ENCODE peak calls at places on chromosomes 5 and 9, in seven cellular contexts. V is GM19239, A is HL-60, Q is OCI-LY7, Y is ovary, R is myocyte, N is astrocyte of the hippocampus. C is an unnamed sample.

GRCh38 chr9:84991506-84991855 is 322.0 kb downstream of the NTRK2 start:
- DNase-seq in V (no peak), A (no peak), Q (no peak), Y (no peak), R (no peak), N (peak), C (no peak)

GRCh38 chr5:31751620-31752019 is 112.7 kb downstream of the PDZD2 start:
- DNase-seq in V (no peak), A (no peak), Q (no peak), Y (no peak), R (no peak), N (no peak), C (no peak)

GRCh38 chr5:132024117-132024435 is 12.6 kb upstream of the ACSL6 start:
- DNase-seq in V (no peak), A (no peak), Q (no peak), Y (no peak), R (no peak), N (no peak), C (no peak)

GRCh38 chr5:33507426-33507825 is 66.7 kb downstream of the TARS1 start:
- DNase-seq in V (no peak), A (no peak), Q (no peak), Y (no peak), R (no peak), N (no peak), C (no peak)

GRCh38 chr9:126916909-126917308 is 2.3 kb downstream of the RALGPS1 start:
- DNase-seq in V (no peak), A (no peak), Q (peak), Y (no peak), R (no peak), N (no peak), C (no peak)

GRCh38 chr5:149210968-149211495 is 60.6 kb upstream of the AFAP1L1 start:
- DNase-seq in V (no peak), A (no peak), Q (no peak), Y (no peak), R (no peak), N (no peak), C (no peak)

GRCh38 chr5:3531320-3531986 is 64.2 kb upstream of the IRX1 start:
- DNase-seq in V (no peak), A (no peak), Q (no peak), Y (no peak), R (no peak), N (no peak), C (no peak)

GRCh38 chr9:13485068-13485596 is 205.6 kb upstream of the MPDZ start:
- DNase-seq in V (no peak), A (no peak), Q (no peak), Y (peak), R (peak), N (peak), C (no peak)

GRCh38 chr5:149405550-149406202 is 26.6 kb upstream of the IL17B start:
- DNase-seq in V (no peak), A (no peak), Q (no peak), Y (no peak), R (no peak), N (no peak), C (no peak)

GRCh38 chr5:149450199-149450598 is 71.1 kb upstream of the IL17B start:
- DNase-seq in V (no peak), A (no peak), Q (no peak), Y (peak), R (peak), N (peak), C (no peak)

GRCh38 chr5:162503796-162504195 is 436.2 kb downstream of the GABRG2 start:
- DNase-seq in V (no peak), A (no peak), Q (no peak), Y (no peak), R (no peak), N (no peak), C (no peak)

GRCh38 chr9:14400658-14400995 is 86.7 kb upstream of the NFIB start:
- DNase-seq in V (no peak), A (no peak), Q (peak), Y (peak), R (peak), N (peak), C (no peak)

GRCh38 chr9:130024597-130024994 is 18.4 kb downstream of the FNBP1 start:
- DNase-seq in V (no peak), A (no peak), Q (no peak), Y (no peak), R (no peak), N (peak), C (no peak)

GRCh38 chr9:37953775-37954437 is 50.0 kb upstream of the SLC25A51 start:
- DNase-seq in V (peak), A (no peak), Q (no peak), Y (peak), R (peak), N (peak), C (no peak)

GRCh38 chr5:68336200-68336599 is 120.6 kb downstream of the PIK3R1 start:
- DNase-seq in V (no peak), A (no peak), Q (no peak), Y (no peak), R (no peak), N (no peak), C (no peak)

GRCh38 chr9:68980341-68980914 is 33.5 kb downstream of the PRKACG start:
- DNase-seq in V (no peak), A (no peak), Q (no peak), Y (no peak), R (no peak), N (no peak), C (no peak)

GRCh38 chr5:96284727-96285389 is 148.2 kb downstream of the PCSK1 start:
- DNase-seq in V (no peak), A (no peak), Q (no peak), Y (no peak), R (no peak), N (no peak), C (no peak)

GRCh38 chr5:135739383-135739961 is 95.0 kb upstream of the SLC25A48 start:
- DNase-seq in V (no peak), A (no peak), Q (no peak), Y (no peak), R (no peak), N (peak), C (no peak)

GRCh38 chr9:114006155-114006550 is 71.9 kb downstream of the AMBP start:
- DNase-seq in V (no peak), A (no peak), Q (no peak), Y (peak), R (no peak), N (no peak), C (no peak)

GRCh38 chr5:129063483-129064136 is 30.9 kb upstream of the ISOC1 start:
- DNase-seq in V (no peak), A (no peak), Q (no peak), Y (no peak), R (peak), N (peak), C (no peak)

GRCh38 chr9:126407125-126407870 is 80.7 kb downstream of the MVB12B start:
- DNase-seq in V (no peak), A (no peak), Q (no peak), Y (no peak), R (no peak), N (peak), C (no peak)

GRCh38 chr5:135466178-135467050 is 14.3 kb upstream of the TIFAB start:
- DNase-seq in V (peak), A (no peak), Q (no peak), Y (peak), R (peak), N (peak), C (peak)

GRCh38 chr5:64502181-64502580 is 3.6 kb upstream of the RGS7BP start:
- DNase-seq in V (no peak), A (no peak), Q (no peak), Y (no peak), R (no peak), N (peak), C (no peak)

GRCh38 chr9:70229579-70229978 is 29.2 kb upstream of the SMC5 start:
- DNase-seq in V (no peak), A (no peak), Q (no peak), Y (no peak), R (peak), N (peak), C (no peak)

GRCh38 chr5:54524704-54525103 is 7.1 kb downstream of the SNX18 start:
- DNase-seq in V (no peak), A (no peak), Q (no peak), Y (peak), R (peak), N (no peak), C (no peak)

GRCh38 chr9:126031116-126031515 is 283.9 kb downstream of the PBX3 start:
- DNase-seq in V (no peak), A (no peak), Q (no peak), Y (no peak), R (no peak), N (no peak), C (no peak)

GRCh38 chr9:109317979-109318671 is 2.7 kb downstream of the EPB41L4B start:
- DNase-seq in V (no peak), A (no peak), Q (no peak), Y (no peak), R (no peak), N (peak), C (no peak)

GRCh38 chr9:1231998-1232919 is 182.1 kb downstream of the DMRT2 start:
- DNase-seq in V (no peak), A (no peak), Q (no peak), Y (no peak), R (peak), N (peak), C (no peak)

GRCh38 chr5:34789021-34789531 is 49.9 kb upstream of the TTC23L start:
- DNase-seq in V (no peak), A (no peak), Q (no peak), Y (no peak), R (peak), N (peak), C (no peak)

GRCh38 chr5:76162335-76162734 is 79.2 kb downstream of the SV2C start:
- DNase-seq in V (no peak), A (no peak), Q (no peak), Y (no peak), R (no peak), N (no peak), C (no peak)

GRCh38 chr5:107370569-107370968 is 300.2 kb downstream of the EFNA5 start:
- DNase-seq in V (no peak), A (no peak), Q (no peak), Y (no peak), R (peak), N (no peak), C (no peak)

GRCh38 chr5:33343661-33344327 is 97.0 kb upstream of the TARS1 start:
- DNase-seq in V (no peak), A (no peak), Q (no peak), Y (no peak), R (peak), N (peak), C (no peak)